ENCODE peak calls at places on chromosomes 4 and X, in eight cellular contexts. R, J, D, W, G, C, F and E are unnamed samples.

GRCh38 chr4:124334119-124334518 is 378.4 kb downstream of the ANKRD50 start:
- DNase-seq in R (no peak), J (no peak), D (no peak), W (peak), G (no peak), C (no peak), F (peak), E (peak)

GRCh38 chrX:32987139-32987538 is 224.2 kb downstream of the DMD start:
- DNase-seq in R (no peak), J (peak), D (no peak), W (no peak), G (no peak), C (no peak), F (no peak), E (no peak)

GRCh38 chr4:186676531-186677158 is 47.0 kb downstream of the FAT1 start:
- DNase-seq in R (no peak), J (no peak), D (no peak), W (no peak), G (no peak), C (no peak), F (peak), E (no peak)

GRCh38 chrX:105701310-105702052 is 120.9 kb upstream of the NRK start:
- DNase-seq in R (no peak), J (peak), D (no peak), W (no peak), G (no peak), C (no peak), F (peak), E (no peak)

GRCh38 chr4:126106658-126107057 is 791.9 kb downstream of the FAT4 start:
- DNase-seq in R (no peak), J (no peak), D (no peak), W (no peak), G (no peak), C (no peak), F (peak), E (no peak)

GRCh38 chr4:168731706-168732414 is 235.0 kb downstream of the PALLD start:
- DNase-seq in R (no peak), J (no peak), D (no peak), W (no peak), G (no peak), C (no peak), F (no peak), E (peak)

GRCh38 chr4:185742766-185743165 is 69.2 kb downstream of the SORBS2 start:
- DNase-seq in R (no peak), J (peak), D (no peak), W (peak), G (no peak), C (no peak), F (no peak), E (no peak)

GRCh38 chrX:139691493-139691842 is 16.5 kb downstream of the MCF2 start:
- DNase-seq in R (no peak), J (peak), D (no peak), W (no peak), G (no peak), C (no peak), F (peak), E (no peak)

GRCh38 chr4:137558951-137559350 is 26.7 kb upstream of the PCDH18 start:
- DNase-seq in R (no peak), J (no peak), D (no peak), W (no peak), G (no peak), C (no peak), F (peak), E (no peak)

GRCh38 chr4:175561691-175562090 is 250.4 kb downstream of the GPM6A start:
- DNase-seq in R (no peak), J (no peak), D (no peak), W (no peak), G (no peak), C (no peak), F (no peak), E (no peak)

GRCh38 chrX:48698306-48698705 is 1.8 kb downstream of the SUV39H1 start:
- DNase-seq in R (no peak), J (no peak), D (no peak), W (no peak), G (no peak), C (no peak), F (no peak), E (no peak)

GRCh38 chr4:84985952-84986351 is 19.5 kb upstream of the WDFY3 start:
- DNase-seq in R (no peak), J (peak), D (no peak), W (no peak), G (no peak), C (no peak), F (peak), E (no peak)

GRCh38 chr4:2936773-2937145 is 26.4 kb downstream of the NOP14 start:
- DNase-seq in R (peak), J (no peak), D (no peak), W (no peak), G (peak), C (peak), F (peak), E (peak)

GRCh38 chr4:113435893-113436292 is 325.6 kb downstream of the CAMK2D start:
- DNase-seq in R (no peak), J (peak), D (no peak), W (no peak), G (no peak), C (no peak), F (peak), E (no peak)

GRCh38 chr4:2367626-2368025 is 50.8 kb downstream of the ZFYVE28 start:
- DNase-seq in R (no peak), J (no peak), D (no peak), W (no peak), G (peak), C (no peak), F (no peak), E (no peak)